ENCODE peak calls at places on chromosome 17, in six cellular contexts. T, O, D, F, Q and M are unnamed samples.

GRCh38 chr17:82866521-82867214 is 26.8 kb upstream of the ZNF750 start:
- DNase-seq in T (no peak), O (no peak), D (no peak), F (no peak), Q (peak), M (no peak)

GRCh38 chr17:33202796-33203195 is 90.3 kb downstream of the ASIC2 start:
- DNase-seq in T (no peak), O (no peak), D (no peak), F (no peak), Q (no peak), M (no peak)

GRCh38 chr17:63911041-63911635 is at the start of gene CSHL1:
- DNase-seq in T (no peak), O (no peak), D (no peak), F (no peak), Q (no peak), M (no peak)

GRCh38 chr17:64064331-64064730 is 43.9 kb upstream of the ICAM2 start:
- DNase-seq in T (no peak), O (peak), D (peak), F (no peak), Q (peak), M (no peak)

GRCh38 chr17:68641276-68642117 is 40.3 kb upstream of the FAM20A start:
- DNase-seq in T (no peak), O (no peak), D (no peak), F (no peak), Q (no peak), M (no peak)

GRCh38 chr17:30093463-30094147 is 23.0 kb upstream of the NSRP1 start:
- DNase-seq in T (peak), O (no peak), D (peak), F (no peak), Q (peak), M (no peak)

GRCh38 chr17:33506889-33507650 is 214.0 kb upstream of the ASIC2 start:
- DNase-seq in T (no peak), O (peak), D (no peak), F (no peak), Q (peak), M (no peak)

GRCh38 chr17:66306413-66306812 is 4.0 kb downstream of the PRKCA start:
- DNase-seq in T (no peak), O (no peak), D (no peak), F (no peak), Q (no peak), M (no peak)

GRCh38 chr17:15965510-15965909 is 20.6 kb downstream of the ADORA2B start:
- DNase-seq in T (no peak), O (no peak), D (no peak), F (no peak), Q (no peak), M (no peak)

GRCh38 chr17:50522766-50523165 is 9.8 kb upstream of the EPN3 start:
- DNase-seq in T (no peak), O (no peak), D (no peak), F (no peak), Q (no peak), M (no peak)

GRCh38 chr17:27879987-27880608 is 13.1 kb downstream of the LYRM9 start:
- DNase-seq in T (peak), O (peak), D (peak), F (peak), Q (peak), M (no peak)

GRCh38 chr17:8488931-8489330 is 53.2 kb downstream of the NDEL1 start:
- DNase-seq in T (no peak), O (no peak), D (no peak), F (no peak), Q (peak), M (peak)

GRCh38 chr17:73068322-73069153 is 23.9 kb downstream of the SLC39A11 start:
- DNase-seq in T (no peak), O (no peak), D (no peak), F (no peak), Q (no peak), M (no peak)

GRCh38 chr17:32757963-32758362 is 119.0 kb downstream of the MYO1D start:
- DNase-seq in T (no peak), O (no peak), D (no peak), F (no peak), Q (no peak), M (no peak)

GRCh38 chr17:38704645-38705522 is at the start of gene MLLT6:
- DNase-seq in T (peak), O (peak), D (peak), F (peak), Q (peak), M (peak)

DNA sequence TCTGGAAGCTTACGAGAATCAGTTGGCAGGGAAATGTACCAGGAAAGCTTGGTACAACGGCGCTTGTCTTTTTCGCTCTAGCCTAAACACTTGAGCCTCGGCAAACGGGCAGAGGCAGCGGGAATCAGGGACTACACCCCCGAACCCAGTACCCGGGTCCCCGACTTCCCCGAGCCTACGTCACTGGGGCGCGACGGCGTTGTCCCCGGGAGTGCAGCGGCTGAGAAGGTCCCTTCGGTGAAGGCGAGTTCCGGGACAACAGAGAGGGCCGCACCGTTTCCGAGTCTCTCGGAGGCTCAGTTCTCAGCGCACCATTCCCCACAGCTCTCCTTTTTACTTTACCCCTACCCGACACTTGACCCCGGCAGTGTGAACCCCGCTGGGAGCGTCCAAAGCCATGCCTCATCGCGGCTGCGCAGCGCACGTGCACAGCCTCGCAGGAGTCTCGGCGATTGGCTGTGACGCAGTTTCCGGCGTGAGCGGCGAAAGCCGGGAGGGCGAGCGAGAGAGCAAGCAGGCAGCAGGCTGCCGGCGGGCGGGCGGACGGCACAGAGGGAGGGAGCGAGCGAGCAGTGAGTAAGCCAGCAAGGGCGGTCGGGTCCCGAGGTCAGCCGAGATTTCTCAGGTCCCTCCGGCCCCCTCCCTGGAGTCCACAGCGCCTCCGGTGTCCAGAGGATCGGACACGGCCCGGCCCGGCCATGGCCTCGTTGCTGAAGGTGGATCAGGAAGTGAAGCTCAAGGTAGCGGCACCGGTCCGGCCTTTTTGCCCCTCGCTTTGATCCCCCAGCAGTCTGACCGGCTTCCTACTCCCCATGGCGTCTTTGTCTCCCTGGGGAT is at the start of gene PSME3:
- DNase-seq in T (peak), O (peak), D (peak), F (peak), Q (peak), M (peak)
- TF ChIP-seq CTCF in T (no peak), O (no peak), D (no peak), F (peak), Q (no peak), M (no peak)

DNA sequence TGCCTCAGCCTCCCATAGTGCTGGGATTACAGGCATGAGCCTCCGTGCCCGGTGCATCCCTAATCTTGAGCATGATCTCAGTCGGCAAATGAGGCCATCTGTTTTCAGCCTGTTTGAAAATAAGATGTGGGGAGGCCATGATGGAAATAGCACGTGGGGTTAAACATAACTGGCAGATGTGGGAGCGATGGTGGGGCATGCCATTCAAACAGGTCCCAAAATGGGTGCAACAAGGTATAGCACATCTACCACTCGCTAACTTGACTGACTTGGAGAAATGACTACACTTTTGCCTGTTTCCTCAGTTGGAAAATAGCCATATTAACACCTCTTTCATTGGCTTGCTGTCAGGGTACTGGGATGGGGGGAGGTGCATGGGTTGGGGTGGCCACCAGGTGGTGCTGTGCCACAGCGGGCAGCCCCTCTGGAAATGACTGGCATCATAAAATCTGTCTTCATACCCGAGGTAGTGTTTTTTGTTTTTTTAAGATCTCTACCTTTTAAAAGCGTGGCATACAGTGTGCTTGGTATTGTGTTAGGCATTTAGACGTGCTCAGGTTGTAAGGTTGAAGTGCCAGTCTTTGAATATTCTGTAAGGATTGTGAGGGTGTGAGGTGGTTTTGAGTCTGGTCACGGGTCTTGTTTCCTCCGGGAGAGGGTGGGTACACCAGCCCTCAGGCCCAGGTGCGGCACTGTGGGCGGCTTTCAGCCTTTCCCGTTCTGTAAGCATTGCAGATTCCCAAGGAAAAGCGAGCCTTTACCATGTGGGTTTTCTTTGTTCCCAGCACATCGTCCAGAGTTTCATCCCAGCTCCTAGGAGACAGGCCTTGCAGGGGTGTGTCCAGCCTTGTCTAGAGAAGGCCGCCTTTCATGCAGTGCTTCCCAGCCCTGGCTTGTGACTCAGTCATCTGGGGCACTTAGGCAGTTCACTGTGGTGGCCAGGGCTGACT is 2.9 kb upstream of the TTYH2 start:
- DNase-seq in T (peak), O (peak), D (peak), F (peak), Q (peak), M (no peak)
- TF ChIP-seq POLR2A in T (no peak), O (no peak), D (no peak), F (no peak), Q (peak), M (no peak)

GRCh38 chr17:77451894-77452852 is 311.4 kb downstream of the SEC14L1 start:
- DNase-seq in T (no peak), O (no peak), D (peak), F (peak), Q (peak), M (peak)
- H3K4me3 ChIP-seq in T (no peak), O (peak), D (peak), F (peak), Q (no peak), M (peak)

GRCh38 chr17:49349535-49349934 is 12.5 kb downstream of the ZNF652 start:
- DNase-seq in T (no peak), O (no peak), D (no peak), F (no peak), Q (no peak), M (no peak)
- TF ChIP-seq CTCF in T (no peak), O (no peak), D (no peak), F (no peak), Q (no peak), M (no peak)

DNA sequence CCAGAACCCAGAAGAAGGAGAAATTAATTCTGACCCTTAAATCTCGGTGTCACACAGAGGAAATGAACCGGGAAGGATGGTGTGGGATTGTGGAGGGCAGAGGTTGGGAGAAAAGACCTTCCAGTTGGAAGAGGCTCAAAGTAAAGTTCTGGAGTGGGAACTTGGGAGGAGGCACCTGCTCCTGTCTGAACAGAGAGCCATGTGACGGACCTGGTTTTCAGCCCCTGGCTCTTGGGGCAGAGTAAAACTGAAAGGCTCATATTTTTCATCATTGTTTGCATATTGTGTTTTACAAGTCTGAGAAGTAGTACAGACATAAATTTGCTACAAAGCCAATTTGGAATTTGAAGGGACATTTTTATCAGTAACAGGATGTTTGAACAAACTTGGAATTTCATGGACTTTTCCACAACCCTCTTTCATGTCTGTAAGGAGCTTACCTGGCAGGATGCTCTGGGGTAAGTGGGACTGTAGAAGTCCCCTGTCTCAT is 24.4 kb upstream of the SEC14L1 start:
- DNase-seq in T (no peak), O (no peak), D (peak), F (no peak), Q (no peak), M (no peak)
- TF ChIP-seq POLR2A in T (no peak), O (no peak), D (no peak), F (no peak), Q (no peak), M (no peak)

GRCh38 chr17:67478266-67479118 is 101.4 kb downstream of the PITPNC1 start:
- DNase-seq in T (no peak), O (no peak), D (no peak), F (no peak), Q (no peak), M (no peak)

GRCh38 chr17:67475161-67475887 is 98.2 kb downstream of the PITPNC1 start:
- DNase-seq in T (peak), O (peak), D (peak), F (peak), Q (peak), M (peak)

GRCh38 chr17:67479119-67479517 is 102.0 kb downstream of the PITPNC1 start:
- DNase-seq in T (no peak), O (no peak), D (no peak), F (no peak), Q (no peak), M (peak)

GRCh38 chr17:67476787-67477335 is 99.8 kb downstream of the PITPNC1 start:
- DNase-seq in T (no peak), O (no peak), D (no peak), F (no peak), Q (no peak), M (no peak)

DNA sequence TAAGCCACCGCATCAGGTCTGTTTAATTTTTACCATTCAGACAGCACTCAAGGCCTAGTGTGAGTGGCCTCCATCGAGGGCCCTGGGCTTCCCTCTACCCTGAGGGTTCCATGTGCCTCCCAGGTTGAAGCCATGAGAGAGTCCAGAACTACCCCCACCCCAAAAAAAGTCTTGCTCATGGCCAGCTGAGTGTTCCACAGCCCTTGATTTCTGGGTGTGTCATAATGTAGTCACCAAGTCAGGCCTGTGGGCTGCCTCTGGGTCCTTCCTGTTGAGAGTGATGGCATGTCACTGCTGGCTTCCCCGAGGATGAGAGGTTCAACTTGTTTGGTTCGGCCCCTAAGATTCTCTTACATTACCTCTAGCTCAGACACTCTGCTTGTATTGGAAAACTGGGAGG is 100.6 kb downstream of the PITPNC1 start:
- DNase-seq in T (no peak), O (no peak), D (no peak), F (no peak), Q (no peak), M (peak)
- H3K4me3 ChIP-seq in T (no peak), O (no peak), D (no peak), F (no peak), Q (no peak), M (no peak)